ENCODE peak calls at places on chromosomes 5 and 9, in seven cellular contexts. One of them, this sample, is unnamed.

GRCh38 chr5:142461028-142461427 is 136.2 kb upstream of the SPRY4 start:
- DNase-seq in HCT116: no peak
- DNase-seq in cardiac fibroblast: no peak
- DNase-seq in aorta: no peak
- DNase-seq in CD4-positive, alpha-beta memory T cell: no peak
- DNase-seq in heart left ventricle: no peak
- DNase-seq in MM.1S: no peak
- DNase-seq in this sample: no peak

GRCh38 chr5:139872052-139872766 is 76.6 kb downstream of the PSD2 start:
- DNase-seq in HCT116: no peak
- DNase-seq in aorta: no peak
- DNase-seq in CD4-positive, alpha-beta memory T cell: no peak
- DNase-seq in heart left ventricle: peak
- DNase-seq in MM.1S: no peak
- DNase-seq in cardiac fibroblast: no peak
- DNase-seq in this sample: no peak

GRCh38 chr5:173764321-173765029 is 123.7 kb upstream of the CPEB4 start:
- DNase-seq in aorta: peak
- DNase-seq in heart left ventricle: peak
- DNase-seq in CD4-positive, alpha-beta memory T cell: no peak
- DNase-seq in cardiac fibroblast: peak
- DNase-seq in HCT116: peak
- DNase-seq in MM.1S: no peak
- DNase-seq in this sample: peak

GRCh38 chr5:153425914-153426313 is 64.6 kb upstream of the GRIA1 start:
- DNase-seq in HCT116: peak
- DNase-seq in CD4-positive, alpha-beta memory T cell: no peak
- DNase-seq in heart left ventricle: no peak
- DNase-seq in MM.1S: no peak
- DNase-seq in cardiac fibroblast: no peak
- DNase-seq in aorta: no peak
- DNase-seq in this sample: no peak

GRCh38 chr5:173714551-173715428 is 98.3 kb upstream of the BOD1 start:
- DNase-seq in HCT116: no peak
- DNase-seq in cardiac fibroblast: peak
- DNase-seq in CD4-positive, alpha-beta memory T cell: no peak
- DNase-seq in MM.1S: no peak
- DNase-seq in aorta: no peak
- DNase-seq in heart left ventricle: no peak
- DNase-seq in this sample: peak

GRCh38 chr5:160289721-160290120 is 22.6 kb downstream of the CCNJL start:
- DNase-seq in CD4-positive, alpha-beta memory T cell: no peak
- DNase-seq in MM.1S: no peak
- DNase-seq in aorta: no peak
- DNase-seq in cardiac fibroblast: no peak
- DNase-seq in heart left ventricle: no peak
- DNase-seq in HCT116: no peak
- DNase-seq in this sample: no peak

GRCh38 chr9:117494401-117495130 is 79.7 kb upstream of the ASTN2 start:
- DNase-seq in aorta: no peak
- DNase-seq in heart left ventricle: no peak
- DNase-seq in cardiac fibroblast: no peak
- DNase-seq in HCT116: no peak
- DNase-seq in CD4-positive, alpha-beta memory T cell: no peak
- DNase-seq in MM.1S: peak
- DNase-seq in this sample: no peak

GRCh38 chr5:154194348-154195329 is 4.1 kb downstream of the GALNT10 start:
- DNase-seq in HCT116: no peak
- DNase-seq in MM.1S: no peak
- DNase-seq in heart left ventricle: no peak
- DNase-seq in aorta: no peak
- DNase-seq in cardiac fibroblast: peak
- DNase-seq in CD4-positive, alpha-beta memory T cell: no peak
- DNase-seq in this sample: peak

DNA sequence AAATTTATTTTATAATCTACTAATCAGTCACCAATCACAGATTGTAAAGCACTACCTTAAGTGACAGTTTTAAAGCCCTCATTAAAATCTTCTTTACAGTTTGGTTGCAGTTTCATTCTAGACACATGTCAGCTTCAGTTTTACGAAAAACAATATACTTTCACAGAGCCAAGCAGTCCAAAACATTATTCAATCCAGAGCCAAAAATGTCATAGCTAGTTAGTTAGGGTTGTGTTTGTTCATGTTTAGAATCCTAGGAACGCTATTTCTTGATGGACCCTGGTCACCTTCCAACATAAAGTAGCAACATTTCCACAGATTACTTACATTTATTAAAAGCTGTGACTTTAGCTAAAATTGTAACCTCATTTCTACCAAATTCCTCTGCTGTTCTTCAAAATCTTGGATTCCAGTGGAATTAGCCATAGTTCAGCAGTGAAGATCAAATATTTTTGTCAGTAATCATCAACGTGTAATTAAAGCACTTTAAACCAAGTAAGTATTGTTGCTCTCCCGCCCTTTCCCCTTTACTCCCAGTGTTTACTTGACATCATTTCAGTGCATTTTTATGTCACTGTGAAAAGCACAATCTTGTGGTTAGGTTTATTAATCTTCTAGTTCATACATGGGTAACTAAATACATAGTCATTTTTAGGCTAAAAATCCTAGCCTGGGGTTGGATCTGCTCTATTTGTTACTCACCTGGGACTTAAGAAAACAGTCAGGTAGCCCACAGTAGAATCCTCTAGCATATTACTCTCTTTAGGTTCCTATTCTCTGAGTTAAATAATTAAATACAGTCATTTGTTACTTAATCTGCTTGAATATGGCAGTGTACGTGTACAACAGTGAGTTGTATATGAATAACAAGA is 74.3 kb downstream of the NIPBL start:
- DNase-seq in CD4-positive, alpha-beta memory T cell: no peak
- DNase-seq in aorta: no peak
- DNase-seq in heart left ventricle: no peak
- DNase-seq in cardiac fibroblast: peak
- DNase-seq in HCT116: no peak
- DNase-seq in MM.1S: no peak
- DNase-seq in this sample: no peak
- H3K4me3 ChIP-seq in CD4-positive, alpha-beta memory T cell: no peak
- H3K4me3 ChIP-seq in aorta: no peak
- H3K4me3 ChIP-seq in heart left ventricle: no peak
- H3K4me3 ChIP-seq in cardiac fibroblast: no peak
- H3K4me3 ChIP-seq in HCT116: no peak
- H3K4me3 ChIP-seq in MM.1S: no peak
- H3K4me3 ChIP-seq in this sample: no peak

GRCh38 chr5:111704452-111705085 is 52.4 kb downstream of the NREP start:
- DNase-seq in HCT116: no peak
- DNase-seq in MM.1S: no peak
- DNase-seq in CD4-positive, alpha-beta memory T cell: no peak
- DNase-seq in aorta: no peak
- DNase-seq in heart left ventricle: no peak
- DNase-seq in cardiac fibroblast: no peak
- DNase-seq in this sample: no peak
- H3K4me3 ChIP-seq in HCT116: no peak
- H3K4me3 ChIP-seq in MM.1S: no peak
- H3K4me3 ChIP-seq in CD4-positive, alpha-beta memory T cell: no peak
- H3K4me3 ChIP-seq in aorta: no peak
- H3K4me3 ChIP-seq in heart left ventricle: no peak
- H3K4me3 ChIP-seq in cardiac fibroblast: no peak
- H3K4me3 ChIP-seq in this sample: no peak

DNA sequence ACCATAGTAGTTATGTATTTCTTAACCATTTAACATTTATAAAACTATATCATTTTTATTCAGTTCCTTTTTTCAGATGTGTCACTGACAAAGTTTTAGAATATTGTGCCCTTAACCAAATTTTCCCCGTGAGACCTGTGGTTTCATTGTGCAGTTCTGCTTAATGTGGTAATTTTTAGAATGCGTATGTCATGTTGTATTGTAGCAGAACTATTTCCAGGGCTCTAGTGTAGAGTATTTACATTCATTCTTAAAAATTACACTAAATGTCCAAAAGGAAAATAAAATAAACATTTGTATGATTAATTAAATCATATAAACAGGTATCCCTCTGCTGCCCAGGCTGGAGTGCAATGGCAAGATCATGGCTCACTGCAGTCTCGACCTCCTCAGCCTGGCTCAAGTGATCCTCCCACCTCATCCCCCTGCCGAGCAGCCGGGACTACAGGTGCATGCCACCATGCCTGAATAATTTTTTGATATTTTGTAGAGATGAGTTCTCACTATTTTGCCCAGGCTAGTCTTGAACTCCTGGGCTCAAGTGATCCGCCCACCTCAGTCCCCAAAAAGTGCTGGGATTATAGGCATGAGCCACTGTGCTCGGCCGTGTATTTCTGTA is 15.4 kb downstream of the SERINC5 start:
- DNase-seq in HCT116: no peak
- DNase-seq in aorta: no peak
- DNase-seq in MM.1S: no peak
- DNase-seq in cardiac fibroblast: no peak
- DNase-seq in heart left ventricle: no peak
- DNase-seq in CD4-positive, alpha-beta memory T cell: no peak
- DNase-seq in this sample: no peak
- H3K4me3 ChIP-seq in HCT116: no peak
- H3K4me3 ChIP-seq in aorta: no peak
- H3K4me3 ChIP-seq in MM.1S: no peak
- H3K4me3 ChIP-seq in cardiac fibroblast: no peak
- H3K4me3 ChIP-seq in heart left ventricle: no peak
- H3K4me3 ChIP-seq in CD4-positive, alpha-beta memory T cell: no peak
- H3K4me3 ChIP-seq in this sample: no peak

GRCh38 chr9:136191549-136192286 is 13.2 kb downstream of the LHX3 start:
- DNase-seq in heart left ventricle: no peak
- DNase-seq in MM.1S: no peak
- DNase-seq in cardiac fibroblast: no peak
- DNase-seq in CD4-positive, alpha-beta memory T cell: no peak
- DNase-seq in HCT116: no peak
- DNase-seq in aorta: no peak
- DNase-seq in this sample: no peak

GRCh38 chr9:136190237-136190601 is 14.7 kb downstream of the LHX3 start:
- DNase-seq in MM.1S: no peak
- DNase-seq in CD4-positive, alpha-beta memory T cell: no peak
- DNase-seq in heart left ventricle: no peak
- DNase-seq in HCT116: no peak
- DNase-seq in cardiac fibroblast: no peak
- DNase-seq in aorta: no peak
- DNase-seq in this sample: no peak

GRCh38 chr9:136192289-136193126 is 12.4 kb downstream of the LHX3 start:
- DNase-seq in HCT116: no peak
- DNase-seq in cardiac fibroblast: no peak
- DNase-seq in MM.1S: no peak
- DNase-seq in aorta: no peak
- DNase-seq in heart left ventricle: no peak
- DNase-seq in CD4-positive, alpha-beta memory T cell: no peak
- DNase-seq in this sample: no peak

GRCh38 chr9:136189394-136190236 is 15.3 kb downstream of the LHX3 start:
- DNase-seq in cardiac fibroblast: no peak
- DNase-seq in MM.1S: no peak
- DNase-seq in CD4-positive, alpha-beta memory T cell: no peak
- DNase-seq in HCT116: no peak
- DNase-seq in aorta: no peak
- DNase-seq in heart left ventricle: no peak
- DNase-seq in this sample: no peak

DNA sequence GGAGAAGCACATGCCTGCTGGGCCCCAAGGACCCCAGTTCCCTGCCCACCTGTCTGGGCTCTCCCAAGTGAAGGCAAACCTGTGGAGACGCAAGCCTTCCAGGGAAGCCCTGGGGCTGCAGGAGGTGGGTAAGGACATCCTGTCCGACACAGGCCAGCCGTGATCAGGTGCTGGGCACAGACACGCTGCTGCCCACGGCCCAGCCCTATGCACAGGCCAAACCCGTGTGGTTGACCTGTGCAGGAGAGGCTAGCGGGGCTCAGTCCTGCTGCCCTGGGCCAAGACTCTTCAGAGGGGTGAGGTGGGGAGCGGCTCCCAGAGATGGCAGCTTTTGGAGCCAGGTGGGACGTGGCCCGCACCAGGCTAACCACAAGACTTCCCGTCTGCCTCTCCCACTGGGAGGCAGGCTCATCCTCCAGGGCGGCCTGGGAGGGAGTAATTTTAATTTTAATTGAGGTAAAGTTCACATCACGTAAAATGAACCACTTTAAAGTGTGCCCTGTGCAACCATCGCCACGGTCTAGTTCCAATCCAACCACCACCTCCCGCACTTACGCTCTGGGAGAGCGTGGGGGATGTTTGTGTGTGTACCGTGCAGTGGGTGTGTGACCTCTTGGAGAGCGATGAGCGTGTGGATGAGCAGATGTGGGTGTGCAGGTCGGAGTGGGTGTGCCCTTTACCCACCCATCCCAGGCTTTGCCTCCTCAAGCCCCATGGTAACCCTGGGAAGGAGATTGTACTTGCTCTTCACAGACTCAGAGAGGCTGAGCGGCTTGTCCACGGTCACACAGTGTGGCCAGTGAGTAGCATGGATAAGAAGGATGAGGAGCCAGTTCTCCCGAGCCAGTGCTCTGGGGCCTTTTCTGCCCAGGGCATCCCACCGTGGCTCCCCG is 14.0 kb downstream of the LHX3 start:
- DNase-seq in heart left ventricle: no peak
- DNase-seq in HCT116: no peak
- DNase-seq in MM.1S: no peak
- DNase-seq in cardiac fibroblast: no peak
- DNase-seq in aorta: no peak
- DNase-seq in CD4-positive, alpha-beta memory T cell: no peak
- DNase-seq in this sample: no peak
- H3K4me3 ChIP-seq in heart left ventricle: no peak
- H3K4me3 ChIP-seq in HCT116: no peak
- H3K4me3 ChIP-seq in MM.1S: no peak
- H3K4me3 ChIP-seq in cardiac fibroblast: no peak
- H3K4me3 ChIP-seq in aorta: no peak
- H3K4me3 ChIP-seq in CD4-positive, alpha-beta memory T cell: no peak
- H3K4me3 ChIP-seq in this sample: no peak